ENCODE peak calls at places on chromosomes 16 and 17, in seven cellular contexts. One of them, this sample, is unnamed.

GRCh38 chr16:12459401-12459791 is 344.3 kb downstream of the CPPED1 start:
- DNase-seq in prostate gland: no peak
- DNase-seq in psoas muscle: peak; percentile 67
- DNase-seq in AG04450: no peak
- DNase-seq in stomach: peak; percentile 28
- DNase-seq in left ventricle myocardium inferior: peak; percentile 36
- DNase-seq in CD4-positive, alpha-beta T cell: no peak
- DNase-seq in this sample: peak; percentile 45

GRCh38 chr17:72931163-72931562 is 161.3 kb downstream of the SLC39A11 start:
- DNase-seq in stomach: no peak
- DNase-seq in AG04450: no peak
- DNase-seq in prostate gland: no peak
- DNase-seq in left ventricle myocardium inferior: no peak
- DNase-seq in psoas muscle: no peak
- DNase-seq in CD4-positive, alpha-beta T cell: no peak
- DNase-seq in this sample: no peak

GRCh38 chr16:10309271-10309932 is 76.5 kb upstream of the ATF7IP2 start:
- DNase-seq in prostate gland: no peak
- DNase-seq in AG04450: no peak
- DNase-seq in left ventricle myocardium inferior: no peak
- DNase-seq in CD4-positive, alpha-beta T cell: no peak
- DNase-seq in psoas muscle: no peak
- DNase-seq in stomach: peak; percentile 17
- DNase-seq in this sample: no peak

GRCh38 chr17:44356241-44356640 is 7.4 kb downstream of the FAM171A2 start:
- DNase-seq in prostate gland: no peak
- DNase-seq in psoas muscle: no peak
- DNase-seq in stomach: peak; percentile 43
- DNase-seq in left ventricle myocardium inferior: no peak
- DNase-seq in AG04450: no peak
- DNase-seq in CD4-positive, alpha-beta T cell: no peak
- DNase-seq in this sample: no peak

GRCh38 chr16:71459510-71459909 is 2.5 kb downstream of the ZNF23 start:
- DNase-seq in AG04450: no peak
- DNase-seq in prostate gland: no peak
- DNase-seq in psoas muscle: no peak
- DNase-seq in CD4-positive, alpha-beta T cell: no peak
- DNase-seq in stomach: no peak
- DNase-seq in left ventricle myocardium inferior: no peak
- DNase-seq in this sample: no peak

GRCh38 chr16:72427001-72427785 is 255.2 kb upstream of the PMFBP1 start:
- DNase-seq in stomach: no peak
- DNase-seq in left ventricle myocardium inferior: no peak
- DNase-seq in psoas muscle: no peak
- DNase-seq in prostate gland: no peak
- DNase-seq in AG04450: no peak
- DNase-seq in CD4-positive, alpha-beta T cell: no peak
- DNase-seq in this sample: no peak

GRCh38 chr17:9151091-9151490 is 129.8 kb downstream of the NTN1 start:
- DNase-seq in left ventricle myocardium inferior: no peak
- DNase-seq in prostate gland: no peak
- DNase-seq in psoas muscle: no peak
- DNase-seq in stomach: no peak
- DNase-seq in CD4-positive, alpha-beta T cell: no peak
- DNase-seq in AG04450: no peak
- DNase-seq in this sample: no peak

GRCh38 chr17:35969558-35970442 is 11.5 kb downstream of the CCL16 start:
- DNase-seq in stomach: peak; percentile 84
- DNase-seq in prostate gland: peak; percentile 77
- DNase-seq in psoas muscle: peak; percentile 61
- DNase-seq in AG04450: peak; percentile 58
- DNase-seq in CD4-positive, alpha-beta T cell: peak; percentile 47
- DNase-seq in left ventricle myocardium inferior: peak; percentile 42
- DNase-seq in this sample: peak; percentile 71

GRCh38 chr17:55543709-55544108 is 32.5 kb upstream of the SMIM36 start:
- DNase-seq in psoas muscle: no peak
- DNase-seq in stomach: no peak
- DNase-seq in prostate gland: no peak
- DNase-seq in CD4-positive, alpha-beta T cell: no peak
- DNase-seq in AG04450: no peak
- DNase-seq in left ventricle myocardium inferior: no peak
- DNase-seq in this sample: no peak

GRCh38 chr17:77660524-77660923 is 298.0 kb upstream of the TNRC6C start:
- DNase-seq in prostate gland: no peak
- DNase-seq in left ventricle myocardium inferior: no peak
- DNase-seq in CD4-positive, alpha-beta T cell: no peak
- DNase-seq in psoas muscle: no peak
- DNase-seq in stomach: no peak
- DNase-seq in AG04450: no peak
- DNase-seq in this sample: no peak

GRCh38 chr16:77223184-77223583 is 24.0 kb downstream of the SYCE1L start:
- DNase-seq in CD4-positive, alpha-beta T cell: no peak
- DNase-seq in psoas muscle: no peak
- DNase-seq in stomach: no peak
- DNase-seq in left ventricle myocardium inferior: no peak
- DNase-seq in AG04450: no peak
- DNase-seq in prostate gland: no peak
- DNase-seq in this sample: no peak

GRCh38 chr17:1546292-1546922 is 16.2 kb downstream of the PITPNA start:
- DNase-seq in psoas muscle: no peak
- DNase-seq in CD4-positive, alpha-beta T cell: no peak
- DNase-seq in left ventricle myocardium inferior: no peak
- DNase-seq in prostate gland: no peak
- DNase-seq in AG04450: no peak
- DNase-seq in stomach: no peak
- DNase-seq in this sample: no peak

GRCh38 chr16:73092236-73092781 is 44.4 kb upstream of the ZFHX3 start:
- DNase-seq in prostate gland: no peak
- DNase-seq in CD4-positive, alpha-beta T cell: no peak
- DNase-seq in AG04450: no peak
- DNase-seq in stomach: no peak
- DNase-seq in psoas muscle: no peak
- DNase-seq in left ventricle myocardium inferior: no peak
- DNase-seq in this sample: no peak

GRCh38 chr17:4744999-4745969 is 5.6 kb upstream of the CXCL16 start:
- DNase-seq in prostate gland: no peak
- DNase-seq in left ventricle myocardium inferior: no peak
- DNase-seq in AG04450: no peak
- DNase-seq in CD4-positive, alpha-beta T cell: no peak
- DNase-seq in stomach: no peak
- DNase-seq in psoas muscle: no peak
- DNase-seq in this sample: no peak

GRCh38 chr16:85324506-85324905 is 212.2 kb upstream of the CIBAR2 start:
- DNase-seq in psoas muscle: no peak
- DNase-seq in prostate gland: no peak
- DNase-seq in stomach: no peak
- DNase-seq in left ventricle myocardium inferior: no peak
- DNase-seq in CD4-positive, alpha-beta T cell: no peak
- DNase-seq in AG04450: no peak
- DNase-seq in this sample: no peak
- H3K27ac ChIP-seq in psoas muscle: no peak overlapping the region
- H3K27ac ChIP-seq in prostate gland: no peak overlapping the region
- H3K27ac ChIP-seq in stomach: no peak overlapping the region
- H3K27ac ChIP-seq in left ventricle myocardium inferior: no peak overlapping the region
- H3K27ac ChIP-seq in CD4-positive, alpha-beta T cell: no peak overlapping the region
- H3K27ac ChIP-seq in AG04450: no peak overlapping the region
- H3K27ac ChIP-seq in this sample: no peak overlapping the region

GRCh38 chr16:81831722-81832126 is 52.6 kb downstream of the PLCG2 start:
- DNase-seq in AG04450: no peak
- DNase-seq in stomach: peak; percentile 62
- DNase-seq in psoas muscle: peak; percentile 71
- DNase-seq in left ventricle myocardium inferior: peak; percentile 40
- DNase-seq in prostate gland: peak; percentile 7
- DNase-seq in CD4-positive, alpha-beta T cell: no peak
- DNase-seq in this sample: no peak
- TF ChIP-seq CTCF in AG04450: no peak
- TF ChIP-seq CTCF in stomach: no peak
- TF ChIP-seq CTCF in psoas muscle: no peak
- TF ChIP-seq CTCF in left ventricle myocardium inferior: no peak
- TF ChIP-seq CTCF in prostate gland: no peak
- TF ChIP-seq CTCF in CD4-positive, alpha-beta T cell: no peak
- TF ChIP-seq CTCF in this sample: no peak

DNA sequence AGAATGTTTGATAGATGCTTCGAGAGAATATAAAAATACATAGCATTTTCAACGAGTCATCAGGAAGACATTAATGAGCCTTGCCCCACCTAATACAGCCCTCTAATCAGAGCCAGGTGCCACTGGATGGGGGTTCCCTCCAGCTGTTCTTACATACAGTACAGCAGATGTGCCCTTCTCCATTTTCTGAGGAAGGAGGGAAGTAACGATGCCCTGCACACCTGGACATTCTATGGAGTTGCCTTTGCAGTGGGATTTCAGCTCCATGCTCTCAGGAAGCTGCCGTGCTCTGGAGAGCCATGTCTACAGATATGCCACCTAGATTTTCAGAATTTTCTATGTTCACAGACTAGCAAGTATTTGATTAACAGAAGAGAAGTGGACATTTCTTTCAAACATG is 36.3 kb downstream of the CDRT15 start:
- DNase-seq in psoas muscle: no peak
- DNase-seq in CD4-positive, alpha-beta T cell: no peak
- DNase-seq in stomach: no peak
- DNase-seq in left ventricle myocardium inferior: no peak
- DNase-seq in prostate gland: no peak
- DNase-seq in AG04450: no peak
- DNase-seq in this sample: no peak
- H3K27ac ChIP-seq in psoas muscle: no peak overlapping the region
- H3K27ac ChIP-seq in CD4-positive, alpha-beta T cell: peak overlapping the region; percentile 78
- H3K27ac ChIP-seq in stomach: no peak overlapping the region
- H3K27ac ChIP-seq in left ventricle myocardium inferior: no peak overlapping the region
- H3K27ac ChIP-seq in prostate gland: no peak overlapping the region
- H3K27ac ChIP-seq in AG04450: no peak overlapping the region
- H3K27ac ChIP-seq in this sample: no peak overlapping the region

GRCh38 chr16:79449067-79449466 is 151.5 kb downstream of the MAF start:
- DNase-seq in left ventricle myocardium inferior: no peak
- DNase-seq in prostate gland: no peak
- DNase-seq in psoas muscle: no peak
- DNase-seq in AG04450: no peak
- DNase-seq in CD4-positive, alpha-beta T cell: no peak
- DNase-seq in stomach: no peak
- DNase-seq in this sample: no peak

GRCh38 chr16:79449906-79450305 is 150.6 kb downstream of the MAF start:
- DNase-seq in left ventricle myocardium inferior: no peak
- DNase-seq in prostate gland: no peak
- DNase-seq in stomach: no peak
- DNase-seq in AG04450: no peak
- DNase-seq in CD4-positive, alpha-beta T cell: no peak
- DNase-seq in psoas muscle: no peak
- DNase-seq in this sample: no peak

GRCh38 chr16:79439866-79440265 is 160.7 kb downstream of the MAF start:
- DNase-seq in left ventricle myocardium inferior: no peak
- DNase-seq in prostate gland: no peak
- DNase-seq in stomach: no peak
- DNase-seq in AG04450: no peak
- DNase-seq in CD4-positive, alpha-beta T cell: no peak
- DNase-seq in psoas muscle: no peak
- DNase-seq in this sample: no peak

GRCh38 chr16:79444522-79445040 is 156.0 kb downstream of the MAF start:
- DNase-seq in AG04450: no peak
- DNase-seq in CD4-positive, alpha-beta T cell: no peak
- DNase-seq in psoas muscle: no peak
- DNase-seq in prostate gland: no peak
- DNase-seq in left ventricle myocardium inferior: no peak
- DNase-seq in stomach: no peak
- DNase-seq in this sample: no peak
- TF ChIP-seq CTCF in AG04450: no peak
- TF ChIP-seq CTCF in CD4-positive, alpha-beta T cell: no peak
- TF ChIP-seq CTCF in psoas muscle: no peak
- TF ChIP-seq CTCF in prostate gland: no peak
- TF ChIP-seq CTCF in left ventricle myocardium inferior: no peak
- TF ChIP-seq CTCF in stomach: no peak
- TF ChIP-seq CTCF in this sample: no peak

GRCh38 chr16:646679-647172 is 2.4 kb upstream of the WDR90 start:
- DNase-seq in CD4-positive, alpha-beta T cell: no peak
- DNase-seq in left ventricle myocardium inferior: no peak
- DNase-seq in AG04450: no peak
- DNase-seq in prostate gland: no peak
- DNase-seq in psoas muscle: no peak
- DNase-seq in stomach: no peak
- DNase-seq in this sample: no peak
- H3K27ac ChIP-seq in CD4-positive, alpha-beta T cell: no peak overlapping the region
- H3K27ac ChIP-seq in left ventricle myocardium inferior: peak overlapping the region; percentile 97
- H3K27ac ChIP-seq in AG04450: no peak overlapping the region
- H3K27ac ChIP-seq in prostate gland: no peak overlapping the region
- H3K27ac ChIP-seq in psoas muscle: peak overlapping the region; percentile 93
- H3K27ac ChIP-seq in stomach: peak overlapping the region; percentile 88
- H3K27ac ChIP-seq in this sample: peak overlapping the region; percentile 15

GRCh38 chr16:82621796-82622195 is 5.0 kb upstream of the CDH13 start:
- DNase-seq in AG04450: no peak
- DNase-seq in CD4-positive, alpha-beta T cell: no peak
- DNase-seq in prostate gland: no peak
- DNase-seq in stomach: no peak
- DNase-seq in psoas muscle: no peak
- DNase-seq in left ventricle myocardium inferior: no peak
- DNase-seq in this sample: no peak
- TF ChIP-seq CTCF in AG04450: peak; percentile 19
- TF ChIP-seq CTCF in CD4-positive, alpha-beta T cell: no peak
- TF ChIP-seq CTCF in prostate gland: no peak
- TF ChIP-seq CTCF in stomach: no peak
- TF ChIP-seq CTCF in psoas muscle: no peak
- TF ChIP-seq CTCF in left ventricle myocardium inferior: peak; percentile 44
- TF ChIP-seq CTCF in this sample: no peak

DNA sequence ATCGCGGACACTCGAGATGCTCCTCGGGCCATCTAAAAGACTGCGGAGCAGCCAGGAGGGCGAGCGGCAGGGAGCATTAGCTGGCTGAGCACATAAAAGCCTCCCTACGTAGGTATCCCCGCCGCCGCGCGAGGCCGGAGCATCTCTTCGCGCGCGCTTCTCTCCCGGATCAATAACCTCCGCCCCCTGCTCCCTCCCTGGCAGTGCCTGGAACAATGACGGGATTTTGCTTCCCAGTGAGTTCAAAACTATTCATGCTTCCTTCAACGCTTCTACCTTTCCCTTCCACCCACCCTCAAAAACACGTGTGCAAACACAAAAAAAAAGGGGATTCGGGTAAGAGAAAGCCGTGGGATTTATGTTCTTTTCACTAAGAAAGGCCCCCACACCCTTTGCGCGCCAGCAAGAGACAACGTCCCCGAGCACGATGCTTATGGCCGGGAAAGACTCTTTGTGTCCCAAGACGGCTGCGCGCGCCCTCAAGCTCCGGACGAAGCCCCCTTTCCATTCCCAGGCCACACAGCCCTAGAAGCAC is 899 bp downstream of the CENPV start:
- DNase-seq in AG04450: no peak
- DNase-seq in stomach: peak; percentile 48
- DNase-seq in CD4-positive, alpha-beta T cell: no peak
- DNase-seq in left ventricle myocardium inferior: peak; percentile 18
- DNase-seq in prostate gland: no peak
- DNase-seq in psoas muscle: peak; percentile 39
- DNase-seq in this sample: peak; percentile 69
- H3K27ac ChIP-seq in AG04450: peak overlapping the region; percentile 80
- H3K27ac ChIP-seq in stomach: no peak overlapping the region
- H3K27ac ChIP-seq in CD4-positive, alpha-beta T cell: no peak overlapping the region
- H3K27ac ChIP-seq in left ventricle myocardium inferior: no peak overlapping the region
- H3K27ac ChIP-seq in prostate gland: no peak overlapping the region
- H3K27ac ChIP-seq in psoas muscle: peak overlapping the region; percentile 71
- H3K27ac ChIP-seq in this sample: peak overlapping the region; percentile 80

This sample was measured in dorsolateral prefrontal cortex.